ENCODE peak calls at places on chromosomes 1 and 21, in nine cellular contexts. J, Z, E, H, L, K, F, D and V are unnamed samples.

GRCh38 chr1:109306832-109307362 is at the start of gene MYBPHL:
- DNase-seq in Z (no peak), F (no peak), H (no peak), L (no peak), E (no peak), K (no peak), D (no peak), J (no peak), V (no peak)

GRCh38 chr1:37362990-37363389 is 111.4 kb upstream of the ZC3H12A start:
- DNase-seq in K (no peak), E (no peak), F (no peak), D (no peak), J (no peak), H (no peak), L (peak), Z (no peak), V (no peak)

GRCh38 chr1:61082336-61083013 is at the start of gene NFIA:
- DNase-seq in Z (peak), L (peak), H (peak), J (no peak), K (peak), D (peak), F (peak), E (no peak), V (no peak)

GRCh38 chr1:222233441-222234180 is 314.3 kb downstream of the HHIPL2 start:
- DNase-seq in Z (no peak), F (no peak), D (no peak), J (no peak), K (no peak), E (no peak), L (no peak), H (no peak), V (no peak)

GRCh38 chr1:222167111-222167510 is 380.8 kb downstream of the HHIPL2 start:
- DNase-seq in E (no peak), K (peak), L (peak), D (peak), H (peak), F (peak), J (no peak), Z (no peak), V (peak)

GRCh38 chr1:206002833-206003532 is at the start of gene RAB7B:
- DNase-seq in J (no peak), K (no peak), D (no peak), F (peak), E (no peak), H (peak), Z (no peak), L (no peak), V (peak)

GRCh38 chr1:243598433-243598832 is 251.6 kb downstream of the AKT3 start:
- DNase-seq in L (no peak), H (no peak), E (no peak), F (no peak), Z (no peak), D (no peak), J (no peak), K (no peak), V (no peak)

GRCh38 chr1:40769815-40770214 is 13.8 kb upstream of the KCNQ4 start:
- DNase-seq in H (no peak), E (no peak), L (no peak), F (no peak), Z (no peak), J (no peak), D (no peak), K (no peak), V (no peak)

GRCh38 chr21:18443085-18443484 is 39.5 kb upstream of the TMPRSS15 start:
- DNase-seq in Z (no peak), E (no peak), J (no peak), F (no peak), L (no peak), H (no peak), D (no peak), K (no peak), V (no peak)

GRCh38 chr1:115838426-115838804 is 2.5 kb downstream of the NHLH2 start:
- DNase-seq in J (peak), Z (no peak), D (no peak), L (peak), E (no peak), F (no peak), H (no peak), K (no peak), V (no peak)

GRCh38 chr1:148333875-148334338 is 149.2 kb downstream of the PPIAL4G start:
- DNase-seq in K (no peak), L (no peak), H (no peak), F (no peak), E (no peak), J (no peak), D (no peak), Z (no peak), V (no peak)

GRCh38 chr1:41492341-41492848 is 7.9 kb upstream of the EDN2 start:
- DNase-seq in Z (no peak), K (no peak), D (no peak), E (no peak), F (no peak), J (no peak), H (peak), L (peak), V (no peak)

GRCh38 chr1:1892079-1892762 is 1.3 kb upstream of the GNB1 start:
- DNase-seq in L (no peak), E (no peak), K (no peak), H (no peak), Z (peak), F (no peak), J (no peak), D (no peak), V (peak)

GRCh38 chr1:1891349-1892078 is 627 bp upstream of the GNB1 start:
- DNase-seq in L (peak), Z (peak), D (no peak), K (no peak), H (peak), J (peak), F (peak), E (peak), V (peak)

GRCh38 chr1:1889847-1890505 is 911 bp downstream of the GNB1 start:
- DNase-seq in L (peak), F (peak), J (no peak), H (peak), E (peak), Z (peak), D (no peak), K (no peak), V (no peak)

GRCh38 chr1:1889090-1889750 is 1.7 kb downstream of the GNB1 start:
- DNase-seq in L (no peak), J (no peak), D (no peak), F (no peak), K (no peak), H (no peak), Z (peak), E (no peak), V (no peak)

DNA sequence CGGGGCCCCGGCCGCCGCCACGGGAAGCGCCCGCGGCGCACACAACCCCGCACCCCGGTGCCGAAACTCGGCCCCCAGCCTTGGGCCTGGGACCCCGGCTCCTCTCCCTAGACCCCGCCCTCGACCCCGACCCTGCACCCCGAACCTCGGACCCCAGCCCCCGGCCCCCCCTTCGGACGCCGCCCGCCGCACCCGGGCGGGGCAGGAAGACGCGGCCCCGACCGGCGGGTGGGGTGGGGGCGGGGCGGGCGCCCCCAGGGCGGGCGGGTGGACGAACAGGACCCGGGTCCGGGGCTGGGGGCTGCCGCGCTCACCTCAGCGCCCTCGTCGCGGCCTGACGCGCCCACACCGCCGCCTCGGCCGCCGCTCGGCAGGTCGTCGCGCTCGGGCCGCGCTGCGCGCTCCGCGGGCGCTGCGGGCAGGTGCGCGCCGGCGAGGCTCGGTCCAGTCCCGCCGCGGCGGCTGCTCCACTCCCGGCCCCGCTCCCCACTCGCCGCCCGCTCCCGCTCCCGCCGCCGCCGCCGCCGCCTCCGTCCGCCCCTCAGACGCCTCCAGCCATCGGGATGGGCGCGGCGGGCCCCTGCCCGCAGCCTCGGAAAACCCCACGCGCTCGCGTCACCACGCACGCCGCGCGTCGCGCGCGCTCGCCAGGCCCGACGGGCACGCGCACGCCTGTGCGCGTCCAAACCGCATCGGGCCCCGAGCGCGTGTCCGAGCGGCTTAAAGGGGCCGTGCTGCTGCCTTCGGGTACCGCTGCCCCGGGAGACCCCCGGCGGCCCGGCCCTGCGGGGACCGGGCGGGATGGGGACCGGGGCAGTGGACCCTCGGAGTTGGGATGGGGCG is at the start of gene GNB1:
- DNase-seq in F (peak), D (peak), H (peak), L (peak), E (peak), K (no peak), Z (peak), J (peak), V (peak)
- TF ChIP-seq POLR2AphosphoS5 in F (peak), D (peak), H (peak), L (peak), E (no peak), K (no peak), Z (peak), J (no peak), V (no peak)

DNA sequence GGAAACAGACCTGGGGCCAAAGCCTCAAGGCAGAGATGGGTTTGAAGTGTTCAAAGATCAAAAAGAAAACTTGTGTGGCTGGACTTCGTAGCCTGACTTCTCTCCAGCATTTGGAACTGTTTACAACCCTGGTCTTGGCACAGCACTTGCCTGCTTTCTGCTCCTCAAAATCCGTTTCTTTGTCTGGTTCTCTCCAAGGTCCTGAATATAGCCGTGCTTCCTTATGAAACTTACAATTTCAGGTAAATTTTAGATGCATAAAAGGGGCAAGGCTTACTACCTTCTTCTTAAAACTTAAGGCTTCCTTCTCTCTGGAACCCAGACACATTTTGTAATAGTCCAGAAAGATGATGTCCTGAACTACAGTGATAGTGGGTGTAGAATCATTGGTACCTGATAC is 26.3 kb upstream of the FAM78B start:
- DNase-seq in E (no peak), L (peak), K (no peak), H (no peak), D (no peak), J (no peak), Z (no peak), F (no peak), V (no peak)
- TF ChIP-seq POLR2AphosphoS5 in E (no peak), L (no peak), K (no peak), H (no peak), D (no peak), J (no peak), Z (no peak), F (no peak), V (no peak)

GRCh38 chr1:46569116-46569515 is 17.7 kb upstream of the KNCN start:
- DNase-seq in L (no peak), J (no peak), F (no peak), H (no peak), K (no peak), E (no peak), D (no peak), Z (no peak), V (no peak)

GRCh38 chr1:46571691-46572225 is 20.3 kb upstream of the KNCN start:
- DNase-seq in E (no peak), Z (no peak), K (no peak), L (no peak), J (no peak), D (no peak), F (no peak), H (no peak), V (no peak)

GRCh38 chr1:46568614-46569013 is 17.2 kb upstream of the KNCN start:
- DNase-seq in J (no peak), E (no peak), F (no peak), Z (no peak), L (no peak), D (no peak), K (no peak), H (no peak), V (no peak)

GRCh38 chr1:46575300-46575699 is 23.9 kb upstream of the KNCN start:
- DNase-seq in Z (no peak), K (no peak), F (no peak), H (no peak), D (no peak), J (no peak), L (no peak), E (no peak), V (no peak)

DNA sequence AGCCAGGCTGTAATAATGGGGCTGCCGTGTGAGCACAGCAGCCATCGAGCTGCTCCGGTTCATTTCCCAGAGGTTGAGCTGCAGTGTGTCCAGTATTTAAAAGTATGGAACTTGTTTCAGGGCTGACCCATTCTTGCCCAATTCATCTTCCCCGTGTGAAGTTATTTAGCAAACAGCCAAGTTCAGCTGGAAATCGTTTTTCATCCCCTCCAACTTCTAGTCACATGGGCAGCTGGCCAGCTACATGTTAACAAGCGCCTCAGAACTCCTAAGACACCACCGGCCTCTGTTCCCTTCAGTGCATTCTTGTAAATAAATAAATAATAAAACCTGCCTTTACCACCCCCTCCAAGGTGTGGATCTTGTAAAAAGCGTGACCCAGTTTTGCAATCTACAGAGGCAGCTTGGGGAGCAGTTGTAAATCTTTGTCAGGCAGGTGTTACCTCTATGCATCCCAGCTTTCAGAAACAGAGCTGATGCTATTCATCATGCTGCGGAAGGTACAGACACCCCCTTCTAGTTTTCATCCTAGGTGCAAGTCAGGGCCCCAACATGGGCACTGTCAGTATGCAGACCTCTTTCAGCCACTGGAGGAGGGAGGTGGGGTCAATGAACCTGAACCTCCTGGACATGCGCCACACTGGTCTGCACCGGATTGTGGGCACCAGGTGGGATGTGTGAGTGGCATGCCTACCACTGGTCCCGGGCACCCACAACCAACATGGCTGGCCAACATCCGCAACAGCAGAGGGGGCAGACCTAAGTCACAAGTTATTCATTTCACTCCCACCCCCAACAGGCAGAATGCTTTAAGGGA is 18.7 kb upstream of the KNCN start:
- DNase-seq in K (no peak), Z (no peak), L (no peak), F (no peak), D (no peak), J (no peak), H (no peak), E (no peak), V (no peak)
- TF ChIP-seq POLR2AphosphoS5 in K (no peak), Z (no peak), L (no peak), F (no peak), D (no peak), J (no peak), H (no peak), E (no peak), V (no peak)

DNA sequence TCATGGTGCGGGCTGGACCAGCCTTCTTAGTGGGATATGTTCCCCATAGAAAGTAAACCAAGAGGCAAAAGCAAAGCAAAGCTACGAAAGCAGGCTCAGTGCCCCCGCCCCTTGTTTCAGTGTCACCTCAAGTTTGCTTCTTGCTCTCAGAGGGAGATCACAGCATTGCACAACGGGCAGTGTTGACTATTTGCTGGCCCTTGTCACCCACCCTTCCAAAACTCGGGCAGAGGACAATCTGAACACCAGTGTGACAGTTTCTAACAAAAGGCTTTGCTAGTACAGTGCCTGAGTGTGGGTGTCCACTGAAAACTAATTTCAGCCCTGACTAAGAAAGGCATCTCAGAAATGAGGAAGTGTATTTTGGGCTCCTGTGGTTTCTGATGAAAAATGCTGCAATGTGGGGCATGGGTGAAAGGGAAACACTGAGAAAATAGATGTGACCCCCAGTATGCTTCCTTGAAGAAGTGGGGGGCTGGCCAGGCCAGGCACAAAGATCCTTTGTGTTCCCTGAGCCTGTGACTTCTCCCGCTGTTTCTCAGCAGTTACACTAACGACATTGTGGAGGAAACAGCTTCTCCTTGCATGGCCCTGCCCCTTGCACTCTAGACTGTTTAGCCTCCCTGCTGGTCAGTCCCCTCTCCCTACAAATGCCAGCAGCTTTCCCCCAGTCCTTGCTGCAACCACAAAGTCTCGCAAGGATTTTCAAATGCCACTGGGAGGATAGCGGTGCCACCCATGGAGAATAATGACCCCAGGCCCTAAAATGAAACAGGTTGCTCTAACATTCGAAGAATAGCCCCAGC is 33.3 kb upstream of the KCNE1 start:
- DNase-seq in H (peak), F (no peak), Z (no peak), J (peak), E (peak), L (peak), D (no peak), K (no peak), V (no peak)
- TF ChIP-seq POLR2AphosphoS5 in H (peak), F (peak), Z (peak), J (no peak), E (peak), L (no peak), D (peak), K (no peak), V (no peak)

GRCh38 chr21:32521736-32522360 is 63.5 kb downstream of the TCP10L start:
- DNase-seq in Z (no peak), E (no peak), H (no peak), K (no peak), L (no peak), J (no peak), D (no peak), F (no peak), V (no peak)
- TF ChIP-seq POLR2AphosphoS5 in Z (no peak), E (no peak), H (no peak), K (no peak), L (no peak), J (no peak), D (no peak), F (no peak), V (no peak)

DNA sequence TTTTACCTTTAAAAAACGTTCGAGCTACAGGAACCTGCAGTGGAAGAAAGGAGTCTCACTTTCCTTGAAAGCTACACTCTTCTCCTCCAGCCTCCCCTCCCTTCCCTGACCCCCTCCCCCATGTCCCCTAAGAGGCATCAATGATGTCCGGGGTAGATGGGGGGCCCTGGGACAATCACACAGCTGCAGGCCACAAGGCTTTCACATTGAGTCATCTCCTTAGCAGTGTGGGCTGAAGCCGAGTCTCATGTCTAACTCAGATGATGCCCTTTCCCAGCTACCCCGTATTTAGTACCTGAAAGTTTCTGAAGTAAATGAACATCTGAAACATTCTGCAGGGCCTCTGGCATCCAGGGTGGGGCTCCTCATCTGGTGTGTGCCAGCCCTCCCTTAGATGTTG is 6.3 kb upstream of the GPR25 start:
- DNase-seq in E (peak), K (no peak), Z (no peak), J (peak), L (no peak), D (no peak), F (no peak), H (peak), V (no peak)
- TF ChIP-seq POLR2AphosphoS5 in E (peak), K (no peak), Z (no peak), J (no peak), L (no peak), D (no peak), F (no peak), H (no peak), V (no peak)